ENCODE peak calls at places on chromosomes 4 and X, in nine cellular contexts. Q, J, V, T, B, X, C, A and H are unnamed samples.

GRCh38 chr4:88661724-88662123 is 35.9 kb downstream of the NAP1L5 start:
- DNase-seq in Q (no peak), J (peak; percentile 31), V (no peak), T (no peak), B (no peak), X (no peak), C (no peak), A (no peak), H (no peak)

GRCh38 chr4:128517739-128518510 is 230.3 kb upstream of the PGRMC2 start:
- DNase-seq in Q (no peak), J (peak; percentile 90), V (peak; percentile 86), T (no peak), B (peak; percentile 50), X (no peak), C (peak; percentile 59), A (no peak), H (peak; percentile 95)

GRCh38 chr4:6324999-6325790 is 55.5 kb downstream of the WFS1 start:
- DNase-seq in Q (no peak), J (peak; percentile 76), V (peak; percentile 18), T (peak; percentile 77), B (no peak), X (peak; percentile 32), C (no peak), A (no peak), H (peak; percentile 28)

GRCh38 chr4:79027656-79028055 is 88.4 kb upstream of the PAQR3 start:
- DNase-seq in Q (no peak), J (no peak), V (no peak), T (no peak), B (no peak), X (no peak), C (no peak), A (no peak), H (no peak)

GRCh38 chr4:17545374-17546140 is 30.6 kb downstream of the CLRN2 start:
- DNase-seq in Q (no peak), J (no peak), V (no peak), T (no peak), B (no peak), X (no peak), C (no peak), A (no peak), H (no peak)

GRCh38 chr4:183729430-183730328 is 70.6 kb downstream of the TRAPPC11 start:
- DNase-seq in Q (no peak), J (peak; percentile 68), V (peak; percentile 3), T (no peak), B (no peak), X (no peak), C (no peak), A (no peak), H (peak; percentile 41)

GRCh38 chr4:153114771-153115321 is 89.4 kb upstream of the TRIM2 start:
- DNase-seq in Q (peak; percentile 47), J (peak; percentile 77), V (peak; percentile 35), T (no peak), B (no peak), X (no peak), C (no peak), A (no peak), H (peak; percentile 71)

GRCh38 chr4:1716065-1716945 is 4.2 kb upstream of the SLBP start:
- DNase-seq in Q (no peak), J (peak; percentile 2), V (no peak), T (no peak), B (no peak), X (no peak), C (no peak), A (peak; percentile 27), H (no peak)

GRCh38 chrX:155334486-155335316 is at the start of gene CLIC2:
- DNase-seq in Q (no peak), J (peak; percentile 42), V (peak; percentile 18), T (peak; percentile 43), B (peak; percentile 82), X (no peak), C (no peak), A (no peak), H (no peak)

GRCh38 chrX:31931225-31931624 is 859.4 kb upstream of the FTHL17 start:
- DNase-seq in Q (no peak), J (peak; percentile 75), V (peak; percentile 71), T (no peak), B (no peak), X (no peak), C (no peak), A (no peak), H (peak; percentile 24)

GRCh38 chr4:112296949-112297483 is at the start of gene ALPK1:
- DNase-seq in Q (no peak), J (peak; percentile 49), V (peak; percentile 81), T (no peak), B (peak; percentile 62), X (no peak), C (no peak), A (no peak), H (peak; percentile 58)

GRCh38 chr4:70877539-70877938 is 24.6 kb upstream of the MOB1B start:
- DNase-seq in Q (no peak), J (no peak), V (no peak), T (no peak), B (no peak), X (no peak), C (no peak), A (no peak), H (no peak)

GRCh38 chr4:34250562-34250961 is 1993.8 kb downstream of the ARAP2 start:
- DNase-seq in Q (no peak), J (peak; percentile 11), V (no peak), T (no peak), B (no peak), X (no peak), C (no peak), A (no peak), H (no peak)

GRCh38 chr4:112898357-112899141 is 150.9 kb upstream of the ANK2 start:
- DNase-seq in Q (no peak), J (no peak), V (no peak), T (no peak), B (no peak), X (no peak), C (no peak), A (no peak), H (peak; percentile 35)

GRCh38 chrX:7950865-7951264 is 23.7 kb upstream of the PNPLA4 start:
- DNase-seq in Q (no peak), J (no peak), V (no peak), T (no peak), B (peak; percentile 67), X (no peak), C (no peak), A (no peak), H (no peak)

GRCh38 chr4:83704786-83705185 is 168.9 kb downstream of the GPAT3 start:
- DNase-seq in Q (no peak), J (no peak), V (peak; percentile 64), T (no peak), B (no peak), X (no peak), C (no peak), A (no peak), H (no peak)

GRCh38 chr4:73693816-73694215 is 46.6 kb upstream of the CXCL8 start:
- DNase-seq in Q (no peak), J (no peak), V (no peak), T (no peak), B (no peak), X (no peak), C (no peak), A (no peak), H (no peak)

GRCh38 chr4:159027535-159027934 is 75.3 kb upstream of the RAPGEF2 start:
- DNase-seq in Q (no peak), J (no peak), V (peak; percentile 40), T (no peak), B (peak; percentile 59), X (no peak), C (no peak), A (no peak), H (no peak)

GRCh38 chrX:139920306-139920705 is 12.5 kb downstream of the ATP11C start:
- DNase-seq in Q (no peak), J (no peak), V (no peak), T (no peak), B (no peak), X (no peak), C (no peak), A (no peak), H (no peak)

GRCh38 chr4:180059216-180059881 is 2183.9 kb upstream of the TENM3 start:
- DNase-seq in Q (no peak), J (peak; percentile 4), V (peak; percentile 5), T (no peak), B (peak; percentile 54), X (no peak), C (peak; percentile 11), A (peak; percentile 47), H (no peak)

GRCh38 chrX:79080131-79080530 is 64.4 kb upstream of the GPR174 start:
- DNase-seq in Q (no peak), J (no peak), V (peak; percentile 11), T (no peak), B (no peak), X (no peak), C (no peak), A (no peak), H (no peak)

GRCh38 chr4:153137677-153138630 is 66.3 kb upstream of the TRIM2 start:
- DNase-seq in Q (no peak), J (no peak), V (no peak), T (no peak), B (no peak), X (no peak), C (no peak), A (no peak), H (peak; percentile 13)

GRCh38 chrX:40897768-40898167 is 162.4 kb upstream of the MED14 start:
- DNase-seq in Q (no peak), J (no peak), V (no peak), T (no peak), B (peak; percentile 30), X (no peak), C (no peak), A (no peak), H (no peak)

GRCh38 chr4:1530356-1530755 is 124.1 kb upstream of the NKX1-1 start:
- DNase-seq in Q (no peak), J (no peak), V (no peak), T (peak; percentile 35), B (no peak), X (no peak), C (no peak), A (no peak), H (no peak)